ENCODE peak calls at places on chromosomes 16 and 17, in four cellular contexts. One of them, this sample, is unnamed.

GRCh38 chr17:60598001-60598736 is 1.8 kb upstream of the PPM1D start:
- DNase-seq in spleen: no peak
- DNase-seq in endothelial cell of umbilical vein: no peak
- DNase-seq in breast epithelium: no peak
- DNase-seq in this sample: no peak

GRCh38 chr17:42271277-42271922 is 4.8 kb downstream of the STAT5B start:
- DNase-seq in spleen: no peak
- DNase-seq in endothelial cell of umbilical vein: no peak
- DNase-seq in breast epithelium: no peak
- DNase-seq in this sample: no peak

GRCh38 chr16:80559369-80559768 is 18.6 kb downstream of the DYNLRB2 start:
- DNase-seq in spleen: no peak
- DNase-seq in endothelial cell of umbilical vein: no peak
- DNase-seq in breast epithelium: no peak
- DNase-seq in this sample: no peak

GRCh38 chr16:2895813-2896212 is 12.8 kb downstream of the FLYWCH2 start:
- DNase-seq in spleen: no peak
- DNase-seq in endothelial cell of umbilical vein: no peak
- DNase-seq in breast epithelium: no peak
- DNase-seq in this sample: no peak

GRCh38 chr16:49108611-49109010 is 173.0 kb downstream of the CBLN1 start:
- DNase-seq in spleen: no peak
- DNase-seq in endothelial cell of umbilical vein: no peak
- DNase-seq in breast epithelium: no peak
- DNase-seq in this sample: peak

GRCh38 chr17:29565643-29566472 is 979 bp downstream of the ABHD15 start:
- DNase-seq in spleen: peak
- DNase-seq in endothelial cell of umbilical vein: peak
- DNase-seq in breast epithelium: no peak
- DNase-seq in this sample: peak

GRCh38 chr16:27529962-27530361 is 19.8 kb downstream of the GTF3C1 start:
- DNase-seq in spleen: peak
- DNase-seq in endothelial cell of umbilical vein: no peak
- DNase-seq in breast epithelium: no peak
- DNase-seq in this sample: no peak

GRCh38 chr17:38562903-38563302 is 42.8 kb downstream of the SRCIN1 start:
- DNase-seq in spleen: no peak
- DNase-seq in endothelial cell of umbilical vein: no peak
- DNase-seq in breast epithelium: no peak
- DNase-seq in this sample: no peak

GRCh38 chr16:65249768-65250167 is 127.9 kb upstream of the CDH11 start:
- DNase-seq in spleen: no peak
- DNase-seq in endothelial cell of umbilical vein: no peak
- DNase-seq in breast epithelium: peak
- DNase-seq in this sample: no peak

GRCh38 chr17:79930077-79930785 is 91.0 kb upstream of the CBX4 start:
- DNase-seq in spleen: no peak
- DNase-seq in endothelial cell of umbilical vein: no peak
- DNase-seq in breast epithelium: no peak
- DNase-seq in this sample: no peak

GRCh38 chr16:83215417-83216001 is 588.7 kb downstream of the CDH13 start:
- DNase-seq in spleen: no peak
- DNase-seq in endothelial cell of umbilical vein: peak
- DNase-seq in breast epithelium: no peak
- DNase-seq in this sample: no peak

GRCh38 chr16:19701091-19701490 is 16.9 kb downstream of the KNOP1 start:
- DNase-seq in spleen: no peak
- DNase-seq in endothelial cell of umbilical vein: no peak
- DNase-seq in breast epithelium: no peak
- DNase-seq in this sample: no peak

GRCh38 chr17:28612936-28613872 is 781 bp downstream of the RSKR start:
- DNase-seq in spleen: peak
- DNase-seq in endothelial cell of umbilical vein: peak
- DNase-seq in breast epithelium: no peak
- DNase-seq in this sample: no peak

GRCh38 chr16:1003551-1004347 is 22.2 kb downstream of the SOX8 start:
- DNase-seq in spleen: no peak
- DNase-seq in endothelial cell of umbilical vein: peak
- DNase-seq in breast epithelium: no peak
- DNase-seq in this sample: no peak

GRCh38 chr16:55453909-55454308 is 25.1 kb upstream of the MMP2 start:
- DNase-seq in spleen: no peak
- DNase-seq in endothelial cell of umbilical vein: no peak
- DNase-seq in breast epithelium: no peak
- DNase-seq in this sample: no peak

GRCh38 chr16:79525132-79525531 is 75.4 kb downstream of the MAF start:
- DNase-seq in spleen: no peak
- DNase-seq in endothelial cell of umbilical vein: no peak
- DNase-seq in breast epithelium: no peak
- DNase-seq in this sample: no peak
- H3K4me3 ChIP-seq in spleen: no peak
- H3K4me3 ChIP-seq in endothelial cell of umbilical vein: no peak
- H3K4me3 ChIP-seq in breast epithelium: no peak
- H3K4me3 ChIP-seq in this sample: no peak

GRCh38 chr17:48074322-48075054 is 26.3 kb downstream of the NFE2L1 start:
- DNase-seq in spleen: peak
- DNase-seq in endothelial cell of umbilical vein: peak
- DNase-seq in breast epithelium: peak
- DNase-seq in this sample: no peak
- TF ChIP-seq POLR2AphosphoS5 in spleen: no peak
- TF ChIP-seq POLR2AphosphoS5 in endothelial cell of umbilical vein: no peak
- TF ChIP-seq POLR2AphosphoS5 in breast epithelium: no peak
- TF ChIP-seq POLR2AphosphoS5 in this sample: peak

GRCh38 chr17:7404737-7405412 is 978 bp upstream of the TMEM256 start:
- DNase-seq in spleen: peak
- DNase-seq in endothelial cell of umbilical vein: peak
- DNase-seq in breast epithelium: peak
- DNase-seq in this sample: no peak
- TF ChIP-seq POLR2A in spleen: no peak
- TF ChIP-seq POLR2A in endothelial cell of umbilical vein: no peak
- TF ChIP-seq POLR2A in breast epithelium: no peak
- TF ChIP-seq POLR2A in this sample: peak

GRCh38 chr17:73642659-73643011 is 1.6 kb downstream of the SDK2 start:
- DNase-seq in spleen: no peak
- DNase-seq in endothelial cell of umbilical vein: no peak
- DNase-seq in breast epithelium: no peak
- DNase-seq in this sample: no peak
- H3K4me3 ChIP-seq in spleen: peak
- H3K4me3 ChIP-seq in endothelial cell of umbilical vein: no peak
- H3K4me3 ChIP-seq in breast epithelium: peak
- H3K4me3 ChIP-seq in this sample: peak

DNA sequence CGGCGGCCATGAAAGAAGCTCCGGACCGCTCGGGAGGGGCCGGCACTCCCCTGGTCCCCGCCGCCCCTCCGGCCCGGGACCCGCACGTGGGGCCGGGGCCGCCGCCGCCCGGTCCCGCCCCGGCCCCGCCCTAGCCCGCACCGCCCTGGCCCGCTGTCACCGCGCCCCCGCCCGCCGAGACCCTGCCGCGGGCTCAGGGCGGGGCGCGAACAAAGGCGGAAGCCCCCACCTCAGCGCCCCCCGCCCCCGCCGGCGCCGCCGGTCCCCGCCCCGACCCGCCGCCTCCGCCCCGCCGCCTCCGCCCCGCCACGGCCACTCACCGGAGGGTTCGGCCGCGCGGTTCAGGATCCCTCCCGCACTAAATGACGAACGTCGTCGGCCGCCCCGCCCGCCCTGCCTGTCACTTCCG is at the start of gene ARHGDIA:
- DNase-seq in spleen: no peak
- DNase-seq in endothelial cell of umbilical vein: no peak
- DNase-seq in breast epithelium: no peak
- DNase-seq in this sample: no peak
- TF ChIP-seq POLR2AphosphoS5 in spleen: no peak
- TF ChIP-seq POLR2AphosphoS5 in endothelial cell of umbilical vein: no peak
- TF ChIP-seq POLR2AphosphoS5 in breast epithelium: no peak
- TF ChIP-seq POLR2AphosphoS5 in this sample: no peak

GRCh38 chr17:15238064-15238463 is 27.1 kb downstream of the PMP22 start:
- DNase-seq in spleen: no peak
- DNase-seq in endothelial cell of umbilical vein: no peak
- DNase-seq in breast epithelium: no peak
- DNase-seq in this sample: no peak

GRCh38 chr17:15236281-15237105 is 28.6 kb downstream of the PMP22 start:
- DNase-seq in spleen: no peak
- DNase-seq in endothelial cell of umbilical vein: no peak
- DNase-seq in breast epithelium: no peak
- DNase-seq in this sample: no peak

GRCh38 chr17:15237106-15237425 is 28.1 kb downstream of the PMP22 start:
- DNase-seq in spleen: no peak
- DNase-seq in endothelial cell of umbilical vein: no peak
- DNase-seq in breast epithelium: no peak
- DNase-seq in this sample: no peak

GRCh38 chr17:15240617-15241016 is 24.5 kb downstream of the PMP22 start:
- DNase-seq in spleen: no peak
- DNase-seq in endothelial cell of umbilical vein: no peak
- DNase-seq in breast epithelium: no peak
- DNase-seq in this sample: no peak

DNA sequence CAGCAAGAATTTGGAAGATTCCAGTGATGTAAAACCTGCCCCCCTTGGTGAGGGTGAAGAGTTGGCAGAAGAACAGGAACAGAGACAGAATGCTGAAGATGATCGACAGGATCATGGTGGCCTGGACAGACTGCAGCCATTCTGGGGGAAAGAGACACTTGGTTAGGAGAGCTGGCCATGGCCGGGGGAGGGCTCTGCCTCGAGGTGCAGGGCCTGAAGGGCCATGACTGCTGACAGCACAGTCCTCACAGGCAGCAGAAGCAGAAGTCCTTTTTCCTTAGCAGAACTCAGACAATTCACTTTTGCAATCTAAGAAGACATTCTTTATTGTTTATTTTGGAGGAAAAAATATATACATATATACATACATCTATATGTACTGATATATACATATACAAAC is 25.7 kb downstream of the PMP22 start:
- DNase-seq in spleen: peak
- DNase-seq in endothelial cell of umbilical vein: no peak
- DNase-seq in breast epithelium: no peak
- DNase-seq in this sample: no peak
- TF ChIP-seq POLR2A in spleen: no peak
- TF ChIP-seq POLR2A in endothelial cell of umbilical vein: no peak
- TF ChIP-seq POLR2A in breast epithelium: no peak
- TF ChIP-seq POLR2A in this sample: no peak

DNA sequence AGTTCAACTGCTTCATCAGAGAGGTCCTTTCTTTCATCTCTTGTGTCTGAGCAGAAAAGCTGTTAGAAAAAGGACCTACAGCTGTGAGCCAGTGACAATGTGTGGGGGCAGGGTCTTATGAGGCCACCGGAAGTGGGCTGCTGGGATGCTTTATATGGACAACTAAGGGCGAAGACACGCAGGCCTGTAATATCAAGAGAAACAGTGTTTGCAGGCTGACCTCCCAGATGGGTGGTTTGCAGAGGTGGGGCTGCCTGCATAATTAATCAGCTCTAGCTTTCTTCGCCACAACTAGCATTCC is 30.4 kb upstream of the SALL1 start:
- DNase-seq in spleen: no peak
- DNase-seq in endothelial cell of umbilical vein: no peak
- DNase-seq in breast epithelium: no peak
- DNase-seq in this sample: no peak
- H3K4me3 ChIP-seq in spleen: no peak
- H3K4me3 ChIP-seq in endothelial cell of umbilical vein: no peak
- H3K4me3 ChIP-seq in breast epithelium: no peak
- H3K4me3 ChIP-seq in this sample: no peak

GRCh38 chr17:40557531-40558299 is 7.6 kb downstream of the CCR7 start:
- DNase-seq in spleen: peak
- DNase-seq in endothelial cell of umbilical vein: no peak
- DNase-seq in breast epithelium: no peak
- DNase-seq in this sample: no peak
- TF ChIP-seq POLR2AphosphoS5 in spleen: peak
- TF ChIP-seq POLR2AphosphoS5 in endothelial cell of umbilical vein: no peak
- TF ChIP-seq POLR2AphosphoS5 in breast epithelium: no peak
- TF ChIP-seq POLR2AphosphoS5 in this sample: no peak

GRCh38 chr17:82018152-82019041 is 4.3 kb downstream of the CENPX start:
- DNase-seq in spleen: no peak
- DNase-seq in endothelial cell of umbilical vein: no peak
- DNase-seq in breast epithelium: no peak
- DNase-seq in this sample: no peak
- TF ChIP-seq POLR2A in spleen: no peak
- TF ChIP-seq POLR2A in endothelial cell of umbilical vein: no peak
- TF ChIP-seq POLR2A in breast epithelium: no peak
- TF ChIP-seq POLR2A in this sample: no peak

DNA sequence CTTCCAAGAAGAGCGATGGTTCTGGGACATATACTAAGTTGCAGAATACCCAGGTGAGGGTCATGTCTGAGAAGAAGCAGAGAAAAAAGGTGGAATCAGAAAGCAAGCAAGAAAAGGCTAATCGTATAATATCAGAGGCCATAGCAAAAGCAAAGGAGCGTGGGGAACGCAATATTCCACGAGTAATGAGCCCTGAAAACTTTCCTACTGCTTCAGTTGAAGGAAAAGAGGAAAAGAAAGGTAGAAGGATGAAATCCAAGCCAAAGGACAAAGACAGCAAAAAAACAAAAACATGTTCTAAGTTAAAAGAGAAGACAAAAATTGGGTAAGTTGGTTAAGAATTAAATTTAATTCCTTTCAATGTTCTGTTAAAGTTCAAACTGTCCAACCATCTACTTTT is 154.7 kb downstream of the CHD9 start:
- DNase-seq in spleen: no peak
- DNase-seq in endothelial cell of umbilical vein: peak
- DNase-seq in breast epithelium: no peak
- DNase-seq in this sample: no peak
- H3K4me3 ChIP-seq in spleen: peak
- H3K4me3 ChIP-seq in endothelial cell of umbilical vein: peak
- H3K4me3 ChIP-seq in breast epithelium: peak
- H3K4me3 ChIP-seq in this sample: peak

This sample was measured in vagina.